ENCODE peak calls at places on chromosome 14, in ten cellular contexts. D, Q, Z, S, T, L, I, N, P and G are unnamed samples.

GRCh38 chr14:68274722-68275121 is 455.1 kb downstream of the RAD51B start:
- DNase-seq in S (no peak), Q (no peak), Z (no peak), L (no peak), P (no peak), T (no peak), N (peak), D (no peak), I (no peak), G (no peak)

GRCh38 chr14:30214014-30214413 is 286.4 kb upstream of the PRKD1 start:
- DNase-seq in Q (no peak), P (peak), Z (no peak), I (no peak), N (peak), T (no peak), L (no peak), D (no peak), S (no peak), G (peak)

GRCh38 chr14:71551291-71551955 is 380.8 kb upstream of the RGS6 start:
- DNase-seq in I (no peak), Q (no peak), S (no peak), L (peak), T (no peak), P (peak), Z (no peak), D (no peak), N (no peak), G (peak)

GRCh38 chr14:89012272-89013097 is 188.0 kb downstream of the TTC8 start:
- DNase-seq in S (no peak), P (no peak), N (no peak), Q (no peak), T (no peak), D (peak), I (no peak), Z (no peak), L (no peak), G (no peak)

GRCh38 chr14:92443741-92444140 is 69.8 kb upstream of the RIN3 start:
- DNase-seq in Z (no peak), L (no peak), Q (no peak), S (no peak), N (no peak), I (no peak), D (no peak), T (no peak), P (no peak), G (no peak)

GRCh38 chr14:97412933-97413574 is 615.9 kb downstream of the VRK1 start:
- DNase-seq in P (no peak), D (no peak), I (no peak), Q (no peak), L (no peak), T (no peak), N (no peak), Z (no peak), S (no peak), G (no peak)

GRCh38 chr14:77133718-77134338 is 7.8 kb downstream of the ZDHHC22 start:
- DNase-seq in P (peak), Q (peak), D (peak), I (peak), Z (peak), S (peak), L (peak), N (peak), T (peak), G (peak)

GRCh38 chr14:97336179-97336578 is 539.0 kb downstream of the VRK1 start:
- DNase-seq in N (no peak), Q (no peak), T (no peak), S (no peak), L (no peak), I (no peak), D (no peak), Z (no peak), P (no peak), G (no peak)

GRCh38 chr14:34741840-34742239 is 27.4 kb upstream of the CFL2 start:
- DNase-seq in D (no peak), N (no peak), L (no peak), Z (no peak), Q (no peak), T (no peak), P (no peak), S (no peak), I (no peak), G (no peak)

GRCh38 chr14:74593241-74593985 is 18.6 kb downstream of the LTBP2 start:
- DNase-seq in P (peak), S (no peak), Q (no peak), N (no peak), D (no peak), T (no peak), Z (no peak), I (no peak), L (no peak), G (peak)

GRCh38 chr14:79502101-79502750 is 709.1 kb downstream of the DIO2 start:
- DNase-seq in P (no peak), I (no peak), N (no peak), T (no peak), D (no peak), S (no peak), L (no peak), Q (no peak), Z (peak), G (no peak)

GRCh38 chr14:26934151-26934550 is 336.3 kb upstream of the NOVA1 start:
- DNase-seq in Q (no peak), I (no peak), D (no peak), S (no peak), N (no peak), L (no peak), T (no peak), P (no peak), Z (no peak), G (no peak)

GRCh38 chr14:71203306-71203705 is 296.0 kb downstream of the PCNX1 start:
- DNase-seq in Z (no peak), Q (no peak), S (no peak), P (peak), N (no peak), D (no peak), I (no peak), L (no peak), T (no peak), G (peak)

GRCh38 chr14:80926706-80927384 is 14.7 kb downstream of the CEP128 start:
- DNase-seq in S (no peak), D (no peak), N (no peak), T (no peak), Z (no peak), I (no peak), Q (no peak), P (peak), L (no peak), G (peak)

GRCh38 chr14:57323703-57324102 is 54.9 kb downstream of the AP5M1 start:
- DNase-seq in T (no peak), D (no peak), Z (no peak), I (no peak), P (no peak), L (no peak), N (no peak), Q (no peak), S (no peak), G (no peak)

GRCh38 chr14:77314043-77314442 is 6.6 kb downstream of the POMT2 start:
- DNase-seq in P (peak), I (no peak), Z (peak), D (peak), T (no peak), L (no peak), Q (no peak), S (peak), N (peak), G (peak)

GRCh38 chr14:36361210-36361853 is 40.9 kb upstream of the MBIP start:
- DNase-seq in S (no peak), D (no peak), N (no peak), T (no peak), P (no peak), L (no peak), I (no peak), Z (no peak), Q (no peak), G (no peak)

GRCh38 chr14:22505309-22505708 is 83.7 kb downstream of the DAD1 start:
- DNase-seq in Z (no peak), P (no peak), I (no peak), N (no peak), T (no peak), L (no peak), Q (no peak), S (no peak), D (no peak), G (no peak)
- H3K4me3 ChIP-seq in Z (no peak), P (no peak), I (peak), N (no peak), T (no peak), L (peak), Q (no peak), S (no peak), D (no peak), G (no peak)

DNA sequence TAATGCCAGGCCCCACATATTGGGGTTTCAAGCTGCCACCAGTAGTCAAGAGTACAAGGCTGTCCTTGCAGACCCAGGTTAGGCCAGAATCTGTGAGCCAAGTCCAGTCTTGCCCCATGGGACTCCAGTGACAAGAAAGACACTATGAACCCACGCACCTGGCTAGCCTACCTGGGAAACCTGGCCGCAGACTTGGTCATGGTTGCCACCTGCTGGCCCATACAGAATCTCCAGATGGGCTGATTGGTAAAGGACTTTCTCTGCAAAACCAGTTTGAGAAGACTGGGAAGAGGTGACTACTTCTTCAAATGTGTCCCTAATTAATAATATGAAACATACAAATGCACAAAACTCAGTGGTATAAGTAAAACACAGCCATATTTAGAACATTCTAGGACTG is 398.4 kb upstream of the FLRT2 start:
- DNase-seq in T (no peak), Z (peak), L (peak), I (no peak), N (peak), D (no peak), P (no peak), Q (no peak), S (no peak), G (no peak)
- TF ChIP-seq CTCF in T (no peak), Z (peak), L (peak), I (no peak), N (peak), D (no peak), P (no peak), Q (peak), S (no peak), G (no peak)

GRCh38 chr14:103058209-103059055 is 1.1 kb upstream of the CDC42BPB start:
- DNase-seq in Q (no peak), T (no peak), I (no peak), S (peak), L (no peak), D (no peak), N (peak), P (no peak), Z (no peak), G (peak)

GRCh38 chr14:103056322-103057027 is 874 bp downstream of the CDC42BPB start:
- DNase-seq in P (peak), T (peak), L (no peak), N (peak), S (peak), Q (peak), Z (peak), D (peak), I (no peak), G (peak)

GRCh38 chr14:103057372-103058208 is at the start of gene CDC42BPB:
- DNase-seq in I (peak), T (peak), D (peak), Z (peak), P (peak), S (peak), L (no peak), Q (peak), N (peak), G (peak)

GRCh38 chr14:103057028-103057371 is 349 bp downstream of the CDC42BPB start:
- DNase-seq in Q (peak), P (no peak), Z (no peak), T (peak), L (no peak), S (peak), N (no peak), D (no peak), I (no peak), G (peak)

DNA sequence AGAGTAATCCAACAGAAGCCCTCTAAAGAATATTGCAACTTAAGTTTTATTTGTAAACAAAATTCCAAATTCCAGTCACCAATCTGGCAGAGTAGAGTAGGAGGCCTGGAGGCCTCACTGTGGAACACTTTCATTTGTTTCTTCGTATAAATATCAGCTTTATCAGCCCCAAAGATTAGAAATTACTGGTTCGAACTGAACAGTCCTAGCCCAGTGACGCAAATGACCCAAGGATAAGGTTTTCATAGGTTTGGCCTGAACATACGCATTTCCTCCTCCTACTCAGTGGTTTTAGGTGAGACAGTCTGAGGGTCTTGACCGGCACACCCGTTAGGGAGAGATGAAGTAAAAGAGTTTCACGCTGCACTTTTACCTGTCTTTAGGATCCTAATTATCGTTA is 1.7 kb downstream of the CDC42BPB start:
- DNase-seq in S (no peak), P (peak), Z (no peak), N (no peak), D (no peak), Q (no peak), T (no peak), I (no peak), L (no peak), G (peak)
- H3K4me3 ChIP-seq in S (peak), P (peak), Z (peak), N (peak), D (peak), Q (peak), T (peak), I (no peak), L (no peak), G (peak)

GRCh38 chr14:101636081-101636560 is 74.8 kb downstream of the DIO3 start:
- DNase-seq in I (no peak), Q (no peak), S (no peak), Z (no peak), P (no peak), T (no peak), L (no peak), D (no peak), N (no peak), G (peak)

GRCh38 chr14:101632520-101632919 is 71.2 kb downstream of the DIO3 start:
- DNase-seq in D (no peak), I (no peak), S (no peak), P (no peak), Z (no peak), N (no peak), T (no peak), L (no peak), Q (no peak), G (no peak)

GRCh38 chr14:101634453-101635237 is 73.3 kb downstream of the DIO3 start:
- DNase-seq in N (no peak), D (no peak), I (no peak), Z (no peak), Q (no peak), T (no peak), L (no peak), S (no peak), P (no peak), G (no peak)

GRCh38 chr14:101635238-101636080 is 74.2 kb downstream of the DIO3 start:
- DNase-seq in P (peak), Q (no peak), I (no peak), L (no peak), T (no peak), S (no peak), D (no peak), N (no peak), Z (no peak), G (no peak)

GRCh38 chr14:101633276-101633675 is 72.0 kb downstream of the DIO3 start:
- DNase-seq in N (no peak), D (no peak), Q (no peak), L (no peak), Z (no peak), I (no peak), S (no peak), P (no peak), T (no peak), G (no peak)
- TF ChIP-seq CTCF in N (no peak), D (no peak), Q (no peak), L (no peak), Z (no peak), I (no peak), S (no peak), P (no peak), T (no peak), G (no peak)

GRCh38 chr14:50705026-50705593 is 37.0 kb upstream of the SAV1 start:
- DNase-seq in I (no peak), P (no peak), Q (no peak), N (no peak), L (no peak), D (no peak), T (no peak), S (no peak), Z (no peak), G (no peak)

GRCh38 chr14:50714452-50715073 is 46.5 kb upstream of the SAV1 start:
- DNase-seq in N (peak), S (no peak), P (peak), D (peak), T (no peak), Z (peak), Q (no peak), L (peak), I (no peak), G (peak)

DNA sequence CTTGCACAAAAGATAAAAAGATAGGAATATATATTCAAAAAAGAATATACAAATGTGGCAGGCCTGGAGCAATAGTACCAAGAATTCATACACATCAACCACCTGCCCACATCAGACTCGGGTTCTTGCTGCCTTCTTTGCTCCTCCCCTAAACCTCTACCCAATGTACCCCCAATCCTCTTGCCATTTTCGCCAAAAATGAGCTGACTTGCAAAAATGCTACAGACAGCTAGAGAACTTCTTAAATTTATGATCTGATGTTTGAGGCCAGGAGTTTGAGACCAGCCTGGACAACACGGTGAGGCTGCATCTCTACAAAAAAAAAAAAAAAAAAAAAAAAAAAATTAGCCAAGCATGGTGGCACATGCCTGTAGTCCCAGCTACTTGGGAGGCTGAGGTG is 42.9 kb upstream of the SAV1 start:
- DNase-seq in T (no peak), Z (no peak), L (no peak), D (no peak), P (no peak), S (no peak), N (no peak), Q (no peak), I (no peak), G (no peak)
- H3K4me3 ChIP-seq in T (no peak), Z (no peak), L (no peak), D (no peak), P (no peak), S (no peak), N (no peak), Q (no peak), I (no peak), G (no peak)

GRCh38 chr14:104704252-104704651 is 14.8 kb downstream of the INF2 start:
- DNase-seq in Z (no peak), D (no peak), L (no peak), T (no peak), I (no peak), N (no peak), P (no peak), Q (no peak), S (no peak), G (no peak)
- TF ChIP-seq CTCF in Z (no peak), D (no peak), L (no peak), T (no peak), I (no peak), N (no peak), P (no peak), Q (no peak), S (no peak), G (no peak)

GRCh38 chr14:90811641-90812040 is 4.6 kb downstream of the TTC7B start:
- DNase-seq in S (no peak), I (no peak), Z (no peak), N (no peak), T (no peak), P (no peak), Q (no peak), L (no peak), D (no peak), G (no peak)

GRCh38 chr14:90808759-90809529 is 7.3 kb downstream of the TTC7B start:
- DNase-seq in I (no peak), Z (no peak), N (no peak), L (no peak), Q (no peak), S (no peak), D (no peak), P (peak), T (no peak), G (peak)

GRCh38 chr14:90812109-90812508 is 4.1 kb downstream of the TTC7B start:
- DNase-seq in I (no peak), T (no peak), Q (no peak), L (no peak), P (no peak), D (no peak), S (no peak), N (no peak), Z (no peak), G (no peak)

GRCh38 chr14:90809530-90810312 is 6.5 kb downstream of the TTC7B start:
- DNase-seq in T (no peak), Q (no peak), L (no peak), D (no peak), I (no peak), Z (no peak), N (no peak), S (no peak), P (no peak), G (no peak)

DNA sequence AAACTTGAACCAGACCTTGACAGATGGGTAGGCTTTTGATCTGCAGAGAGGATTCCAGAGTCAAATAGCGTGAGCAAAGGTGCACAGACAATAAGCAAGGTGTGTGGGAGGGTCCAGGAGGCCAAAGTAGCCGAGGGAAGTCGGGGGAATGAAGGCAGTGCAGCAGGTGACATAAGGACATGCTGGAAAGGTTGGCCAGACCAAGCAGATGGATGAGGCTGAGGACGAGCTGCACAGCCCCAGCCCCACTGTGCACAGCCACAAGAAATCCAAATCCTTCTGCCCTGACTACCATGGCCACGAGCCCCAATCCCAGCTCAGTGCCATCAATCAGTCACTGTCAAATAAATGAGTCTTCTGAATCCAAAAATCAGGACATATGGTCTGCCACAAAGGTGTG is 5.4 kb downstream of the TTC7B start:
- DNase-seq in N (no peak), P (no peak), S (no peak), I (no peak), L (no peak), Q (no peak), D (no peak), Z (no peak), T (no peak), G (no peak)
- H3K4me3 ChIP-seq in N (no peak), P (no peak), S (no peak), I (no peak), L (no peak), Q (no peak), D (no peak), Z (no peak), T (no peak), G (no peak)